ENCODE peak calls at places on chromosome 18, in six cellular contexts. One of them, this sample, is unnamed.

GRCh38 chr18:23494992-23495391 is 8.3 kb upstream of the RMC1 start:
- DNase-seq in astrocyte of the spinal cord: no peak
- DNase-seq in skeletal muscle cell: no peak
- DNase-seq in AG04450: no peak
- DNase-seq in hepatocyte: no peak
- DNase-seq in H7: no peak
- DNase-seq in this sample: no peak

GRCh38 chr18:56085561-56085960 is 497.6 kb upstream of the TCF4 start:
- DNase-seq in H7: no peak
- DNase-seq in skeletal muscle cell: peak; percentile 87
- DNase-seq in astrocyte of the spinal cord: peak; percentile 73
- DNase-seq in AG04450: peak; percentile 30
- DNase-seq in hepatocyte: no peak
- DNase-seq in this sample: peak; percentile 29

GRCh38 chr18:58748899-58749595 is 77.8 kb downstream of the MALT1 start:
- DNase-seq in skeletal muscle cell: no peak
- DNase-seq in hepatocyte: no peak
- DNase-seq in astrocyte of the spinal cord: no peak
- DNase-seq in H7: no peak
- DNase-seq in AG04450: no peak
- DNase-seq in this sample: no peak

GRCh38 chr18:657311-657997 is at the start of gene TYMS:
- DNase-seq in astrocyte of the spinal cord: peak; percentile 48
- DNase-seq in AG04450: no peak
- DNase-seq in H7: peak; percentile 90
- DNase-seq in skeletal muscle cell: no peak
- DNase-seq in hepatocyte: peak; percentile 79
- DNase-seq in this sample: peak; percentile 19

GRCh38 chr18:48723837-48724236 is 185.0 kb downstream of the CTIF start:
- DNase-seq in hepatocyte: no peak
- DNase-seq in skeletal muscle cell: no peak
- DNase-seq in astrocyte of the spinal cord: no peak
- DNase-seq in H7: no peak
- DNase-seq in AG04450: no peak
- DNase-seq in this sample: no peak

GRCh38 chr18:47150824-47151366 is 595 bp upstream of the HDHD2 start:
- DNase-seq in hepatocyte: no peak
- DNase-seq in astrocyte of the spinal cord: no peak
- DNase-seq in AG04450: no peak
- DNase-seq in skeletal muscle cell: no peak
- DNase-seq in H7: no peak
- DNase-seq in this sample: no peak

GRCh38 chr18:28176933-28177827 is at the start of gene CDH2:
- DNase-seq in AG04450: peak; percentile 57
- DNase-seq in H7: peak; percentile 90
- DNase-seq in astrocyte of the spinal cord: peak; percentile 96
- DNase-seq in skeletal muscle cell: peak; percentile 69
- DNase-seq in hepatocyte: peak; percentile 88
- DNase-seq in this sample: no peak

GRCh38 chr18:13300029-13300428 is 81.5 kb downstream of the LDLRAD4 start:
- DNase-seq in astrocyte of the spinal cord: no peak
- DNase-seq in AG04450: no peak
- DNase-seq in H7: no peak
- DNase-seq in skeletal muscle cell: no peak
- DNase-seq in hepatocyte: no peak
- DNase-seq in this sample: no peak

GRCh38 chr18:217532-218334 is 50.1 kb downstream of the THOC1 start:
- DNase-seq in astrocyte of the spinal cord: no peak
- DNase-seq in skeletal muscle cell: no peak
- DNase-seq in hepatocyte: no peak
- DNase-seq in H7: no peak
- DNase-seq in AG04450: no peak
- DNase-seq in this sample: peak; percentile 33

GRCh38 chr18:78479443-78479842 is 500.2 kb upstream of the SALL3 start:
- DNase-seq in astrocyte of the spinal cord: no peak
- DNase-seq in H7: no peak
- DNase-seq in skeletal muscle cell: no peak
- DNase-seq in AG04450: no peak
- DNase-seq in hepatocyte: peak; percentile 1
- DNase-seq in this sample: no peak

GRCh38 chr18:33116376-33116775 is 324.1 kb downstream of the CCDC178 start:
- DNase-seq in skeletal muscle cell: no peak
- DNase-seq in H7: no peak
- DNase-seq in astrocyte of the spinal cord: peak; percentile 56
- DNase-seq in AG04450: no peak
- DNase-seq in hepatocyte: peak; percentile 61
- DNase-seq in this sample: peak; percentile 19

GRCh38 chr18:61360440-61361383 is 27.5 kb downstream of the CDH20 start:
- DNase-seq in astrocyte of the spinal cord: no peak
- DNase-seq in hepatocyte: no peak
- DNase-seq in AG04450: no peak
- DNase-seq in skeletal muscle cell: no peak
- DNase-seq in H7: no peak
- DNase-seq in this sample: no peak

GRCh38 chr18:62282188-62282629 is 42.9 kb upstream of the TNFRSF11A start:
- DNase-seq in astrocyte of the spinal cord: peak; percentile 81
- DNase-seq in AG04450: peak; percentile 41
- DNase-seq in skeletal muscle cell: peak; percentile 49
- DNase-seq in hepatocyte: no peak
- DNase-seq in H7: no peak
- DNase-seq in this sample: no peak

GRCh38 chr18:7596133-7596532 is 29.0 kb downstream of the PTPRM start:
- DNase-seq in astrocyte of the spinal cord: no peak
- DNase-seq in hepatocyte: no peak
- DNase-seq in skeletal muscle cell: peak; percentile 39
- DNase-seq in AG04450: no peak
- DNase-seq in H7: no peak
- DNase-seq in this sample: no peak

GRCh38 chr18:50297621-50298442 is 10.3 kb upstream of the CXXC1 start:
- DNase-seq in skeletal muscle cell: no peak
- DNase-seq in astrocyte of the spinal cord: peak; percentile 73
- DNase-seq in hepatocyte: peak; percentile 70
- DNase-seq in H7: peak; percentile 90
- DNase-seq in AG04450: no peak
- DNase-seq in this sample: peak; percentile 13

GRCh38 chr18:48820483-48821250 is 130.1 kb downstream of the SMAD7 start:
- DNase-seq in H7: no peak
- DNase-seq in AG04450: no peak
- DNase-seq in skeletal muscle cell: no peak
- DNase-seq in hepatocyte: no peak
- DNase-seq in astrocyte of the spinal cord: no peak
- DNase-seq in this sample: no peak

GRCh38 chr18:12255626-12256026 is 1.5 kb downstream of the CIDEA start:
- DNase-seq in astrocyte of the spinal cord: no peak
- DNase-seq in H7: no peak
- DNase-seq in skeletal muscle cell: no peak
- DNase-seq in AG04450: no peak
- DNase-seq in hepatocyte: no peak
- DNase-seq in this sample: no peak

GRCh38 chr18:22193466-22193865 is 24.1 kb downstream of the GATA6 start:
- DNase-seq in skeletal muscle cell: no peak
- DNase-seq in hepatocyte: peak; percentile 78
- DNase-seq in AG04450: no peak
- DNase-seq in H7: no peak
- DNase-seq in astrocyte of the spinal cord: peak; percentile 86
- DNase-seq in this sample: no peak

GRCh38 chr18:12679183-12679786 is 21.4 kb upstream of the SPIRE1 start:
- DNase-seq in H7: no peak
- DNase-seq in astrocyte of the spinal cord: no peak
- DNase-seq in skeletal muscle cell: no peak
- DNase-seq in AG04450: no peak
- DNase-seq in hepatocyte: no peak
- DNase-seq in this sample: no peak

GRCh38 chr18:46387426-46388131 is 269.4 kb downstream of the LOXHD1 start:
- DNase-seq in astrocyte of the spinal cord: no peak
- DNase-seq in H7: no peak
- DNase-seq in hepatocyte: no peak
- DNase-seq in AG04450: no peak
- DNase-seq in skeletal muscle cell: peak; percentile 9
- DNase-seq in this sample: peak; percentile 96

GRCh38 chr18:77316641-77317040 is 67.0 kb downstream of the GALR1 start:
- DNase-seq in H7: no peak
- DNase-seq in skeletal muscle cell: no peak
- DNase-seq in AG04450: no peak
- DNase-seq in hepatocyte: no peak
- DNase-seq in astrocyte of the spinal cord: peak; percentile 61
- DNase-seq in this sample: no peak

GRCh38 chr18:53752968-53753367 is 471.5 kb downstream of the MBD2 start:
- DNase-seq in H7: no peak
- DNase-seq in skeletal muscle cell: no peak
- DNase-seq in astrocyte of the spinal cord: no peak
- DNase-seq in hepatocyte: no peak
- DNase-seq in AG04450: no peak
- DNase-seq in this sample: no peak

GRCh38 chr18:66694857-66695256 is 91.0 kb upstream of the CDH19 start:
- DNase-seq in hepatocyte: no peak
- DNase-seq in H7: no peak
- DNase-seq in AG04450: no peak
- DNase-seq in skeletal muscle cell: no peak
- DNase-seq in astrocyte of the spinal cord: no peak
- DNase-seq in this sample: no peak

GRCh38 chr18:35641467-35641866 is 59.9 kb downstream of the GALNT1 start:
- DNase-seq in H7: no peak
- DNase-seq in AG04450: no peak
- DNase-seq in hepatocyte: no peak
- DNase-seq in skeletal muscle cell: no peak
- DNase-seq in astrocyte of the spinal cord: no peak
- DNase-seq in this sample: no peak

GRCh38 chr18:58364867-58365533 is 263.9 kb downstream of the ALPK2 start:
- DNase-seq in AG04450: no peak
- DNase-seq in skeletal muscle cell: peak; percentile 38
- DNase-seq in hepatocyte: no peak
- DNase-seq in astrocyte of the spinal cord: peak; percentile 89
- DNase-seq in H7: peak; percentile 60
- DNase-seq in this sample: no peak

DNA sequence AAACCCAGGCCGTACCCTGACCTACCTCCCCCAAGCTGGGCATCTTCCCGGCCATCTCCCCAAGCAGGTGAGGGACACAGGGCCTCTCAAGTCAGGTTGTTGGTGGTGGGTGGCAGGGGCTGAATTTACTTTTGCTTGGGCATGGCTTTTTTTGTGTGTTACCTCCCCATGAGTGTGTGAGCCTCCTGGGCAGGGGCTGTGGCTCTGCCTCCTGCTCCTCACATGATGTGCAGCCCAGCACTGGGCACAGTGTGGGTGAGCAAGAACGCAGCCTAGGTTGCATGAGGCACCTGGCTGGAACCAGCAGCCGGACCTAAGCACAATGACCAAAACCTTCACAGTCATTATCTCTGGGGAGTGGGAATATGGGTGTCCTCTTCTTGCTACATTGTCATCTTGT is 22.3 kb downstream of the CELF4 start:
- DNase-seq in skeletal muscle cell: no peak
- DNase-seq in hepatocyte: no peak
- DNase-seq in H7: no peak
- DNase-seq in astrocyte of the spinal cord: no peak
- DNase-seq in AG04450: no peak
- DNase-seq in this sample: no peak
- H3K4me3 ChIP-seq in skeletal muscle cell: no peak overlapping the region
- H3K4me3 ChIP-seq in hepatocyte: no peak overlapping the region
- H3K4me3 ChIP-seq in H7: no peak overlapping the region
- H3K4me3 ChIP-seq in astrocyte of the spinal cord: no peak overlapping the region
- H3K4me3 ChIP-seq in AG04450: no peak overlapping the region
- H3K4me3 ChIP-seq in this sample: no peak overlapping the region

GRCh38 chr18:3245185-3245564 is 2.4 kb upstream of the MYL12A start:
- DNase-seq in astrocyte of the spinal cord: no peak
- DNase-seq in H7: no peak
- DNase-seq in hepatocyte: no peak
- DNase-seq in skeletal muscle cell: no peak
- DNase-seq in AG04450: no peak
- DNase-seq in this sample: no peak
- H3K4me3 ChIP-seq in astrocyte of the spinal cord: no peak overlapping the region
- H3K4me3 ChIP-seq in H7: no peak overlapping the region
- H3K4me3 ChIP-seq in hepatocyte: no peak overlapping the region
- H3K4me3 ChIP-seq in skeletal muscle cell: no peak overlapping the region
- H3K4me3 ChIP-seq in AG04450: no peak overlapping the region
- H3K4me3 ChIP-seq in this sample: peak overlapping the region; percentile 92

GRCh38 chr18:9478545-9478944 is 3.2 kb downstream of the RALBP1 start:
- DNase-seq in skeletal muscle cell: no peak
- DNase-seq in hepatocyte: no peak
- DNase-seq in H7: peak; percentile 32
- DNase-seq in astrocyte of the spinal cord: no peak
- DNase-seq in AG04450: no peak
- DNase-seq in this sample: no peak

GRCh38 chr18:9474983-9475642 is at the start of gene RALBP1:
- DNase-seq in hepatocyte: peak; percentile 100
- DNase-seq in H7: peak; percentile 96
- DNase-seq in skeletal muscle cell: peak; percentile 98
- DNase-seq in AG04450: peak; percentile 99
- DNase-seq in astrocyte of the spinal cord: peak; percentile 100
- DNase-seq in this sample: peak; percentile 83

GRCh38 chr18:9474103-9474982 is 970 bp upstream of the RALBP1 start:
- DNase-seq in astrocyte of the spinal cord: no peak
- DNase-seq in hepatocyte: peak; percentile 94
- DNase-seq in skeletal muscle cell: peak; percentile 54
- DNase-seq in AG04450: no peak
- DNase-seq in H7: no peak
- DNase-seq in this sample: no peak

GRCh38 chr18:9477509-9477908 is 2.2 kb downstream of the RALBP1 start:
- DNase-seq in skeletal muscle cell: no peak
- DNase-seq in hepatocyte: no peak
- DNase-seq in H7: no peak
- DNase-seq in AG04450: no peak
- DNase-seq in astrocyte of the spinal cord: no peak
- DNase-seq in this sample: no peak

GRCh38 chr18:9475643-9476580 is 599 bp downstream of the RALBP1 start:
- DNase-seq in AG04450: no peak
- DNase-seq in astrocyte of the spinal cord: peak; percentile 29
- DNase-seq in skeletal muscle cell: no peak
- DNase-seq in H7: no peak
- DNase-seq in hepatocyte: peak; percentile 11
- DNase-seq in this sample: peak; percentile 25
- H3K4me3 ChIP-seq in AG04450: peak overlapping the region; percentile 88
- H3K4me3 ChIP-seq in astrocyte of the spinal cord: peak overlapping the region; percentile 71
- H3K4me3 ChIP-seq in skeletal muscle cell: peak overlapping the region; percentile 97
- H3K4me3 ChIP-seq in H7: peak overlapping the region; percentile 97
- H3K4me3 ChIP-seq in hepatocyte: peak overlapping the region; percentile 34
- H3K4me3 ChIP-seq in this sample: peak overlapping the region; percentile 98

GRCh38 chr18:59927246-59927825 is 27.5 kb downstream of the PMAIP1 start:
- DNase-seq in hepatocyte: no peak
- DNase-seq in astrocyte of the spinal cord: no peak
- DNase-seq in H7: no peak
- DNase-seq in AG04450: no peak
- DNase-seq in skeletal muscle cell: no peak
- DNase-seq in this sample: no peak

GRCh38 chr18:59921384-59921891 is 21.6 kb downstream of the PMAIP1 start:
- DNase-seq in astrocyte of the spinal cord: no peak
- DNase-seq in hepatocyte: no peak
- DNase-seq in H7: no peak
- DNase-seq in skeletal muscle cell: no peak
- DNase-seq in AG04450: no peak
- DNase-seq in this sample: no peak

GRCh38 chr18:59928201-59928600 is 28.4 kb downstream of the PMAIP1 start:
- DNase-seq in hepatocyte: no peak
- DNase-seq in AG04450: no peak
- DNase-seq in H7: no peak
- DNase-seq in astrocyte of the spinal cord: no peak
- DNase-seq in skeletal muscle cell: no peak
- DNase-seq in this sample: no peak

GRCh38 chr18:59926131-59926530 is 26.3 kb downstream of the PMAIP1 start:
- DNase-seq in astrocyte of the spinal cord: no peak
- DNase-seq in H7: no peak
- DNase-seq in skeletal muscle cell: no peak
- DNase-seq in AG04450: no peak
- DNase-seq in hepatocyte: no peak
- DNase-seq in this sample: no peak

GRCh38 chr18:59923539-59924196 is 23.9 kb downstream of the PMAIP1 start:
- DNase-seq in astrocyte of the spinal cord: no peak
- DNase-seq in AG04450: no peak
- DNase-seq in hepatocyte: no peak
- DNase-seq in skeletal muscle cell: no peak
- DNase-seq in H7: no peak
- DNase-seq in this sample: no peak
- H3K4me3 ChIP-seq in astrocyte of the spinal cord: no peak overlapping the region
- H3K4me3 ChIP-seq in AG04450: no peak overlapping the region
- H3K4me3 ChIP-seq in hepatocyte: no peak overlapping the region
- H3K4me3 ChIP-seq in skeletal muscle cell: no peak overlapping the region
- H3K4me3 ChIP-seq in H7: no peak overlapping the region
- H3K4me3 ChIP-seq in this sample: no peak overlapping the region